ENCODE peak calls at places on chromosomes 13 and 19, in five cellular contexts. One of them, this sample, is unnamed.
A peak's percentile ranks its signal among the peaks of the same experiment; 100 is the strongest.

GRCh38 chr19:40596608-40597328 is 4.4 kb upstream of the LTBP4 start:
- DNase-seq in tibial nerve: no peak
- DNase-seq in NCI-H1092: no peak
- DNase-seq in WTC11: peak; percentile 78
- DNase-seq in dermis microvascular lymphatic vessel endothelial cell: peak; percentile 75
- DNase-seq in this sample: no peak

GRCh38 chr13:40780822-40781401 is 8.5 kb upstream of the SLC25A15 start:
- DNase-seq in NCI-H1092: no peak
- DNase-seq in WTC11: no peak
- DNase-seq in tibial nerve: no peak
- DNase-seq in dermis microvascular lymphatic vessel endothelial cell: no peak
- DNase-seq in this sample: peak; percentile 65

GRCh38 chr13:26813626-26814348 is 53.2 kb upstream of the GPR12 start:
- DNase-seq in dermis microvascular lymphatic vessel endothelial cell: no peak
- DNase-seq in WTC11: no peak
- DNase-seq in tibial nerve: no peak
- DNase-seq in NCI-H1092: no peak
- DNase-seq in this sample: no peak

GRCh38 chr13:97274782-97275252 is 52.7 kb downstream of the MBNL2 start:
- DNase-seq in NCI-H1092: no peak
- DNase-seq in dermis microvascular lymphatic vessel endothelial cell: peak; percentile 47
- DNase-seq in tibial nerve: no peak
- DNase-seq in WTC11: no peak
- DNase-seq in this sample: no peak

GRCh38 chr19:13195678-13196077 is 45.5 kb downstream of the IER2 start:
- DNase-seq in tibial nerve: no peak
- DNase-seq in NCI-H1092: no peak
- DNase-seq in WTC11: peak; percentile 87
- DNase-seq in dermis microvascular lymphatic vessel endothelial cell: no peak
- DNase-seq in this sample: no peak

GRCh38 chr13:76350399-76350798 is 535.8 kb downstream of the KCTD12 start:
- DNase-seq in dermis microvascular lymphatic vessel endothelial cell: no peak
- DNase-seq in tibial nerve: no peak
- DNase-seq in WTC11: no peak
- DNase-seq in NCI-H1092: no peak
- DNase-seq in this sample: no peak

GRCh38 chr13:90121784-90122183 is 1225.7 kb upstream of the MIR17HG start:
- DNase-seq in WTC11: no peak
- DNase-seq in dermis microvascular lymphatic vessel endothelial cell: no peak
- DNase-seq in tibial nerve: no peak
- DNase-seq in NCI-H1092: no peak
- DNase-seq in this sample: no peak

GRCh38 chr13:109196896-109197295 is 567.5 kb downstream of the MYO16 start:
- DNase-seq in dermis microvascular lymphatic vessel endothelial cell: no peak
- DNase-seq in tibial nerve: no peak
- DNase-seq in WTC11: peak; percentile 61
- DNase-seq in NCI-H1092: no peak
- DNase-seq in this sample: no peak

GRCh38 chr19:35346193-35347052 is 1.3 kb upstream of the FFAR1 start:
- DNase-seq in tibial nerve: peak; percentile 30
- DNase-seq in NCI-H1092: no peak
- DNase-seq in dermis microvascular lymphatic vessel endothelial cell: no peak
- DNase-seq in WTC11: no peak
- DNase-seq in this sample: peak; percentile 71

GRCh38 chr13:66933994-66934393 is 296.1 kb downstream of the PCDH9 start:
- DNase-seq in NCI-H1092: no peak
- DNase-seq in tibial nerve: no peak
- DNase-seq in dermis microvascular lymphatic vessel endothelial cell: no peak
- DNase-seq in WTC11: no peak
- DNase-seq in this sample: no peak

GRCh38 chr13:23421596-23421995 is 11.9 kb downstream of the SACS start:
- DNase-seq in dermis microvascular lymphatic vessel endothelial cell: no peak
- DNase-seq in tibial nerve: no peak
- DNase-seq in WTC11: no peak
- DNase-seq in NCI-H1092: no peak
- DNase-seq in this sample: no peak

GRCh38 chr19:47111081-47111589 is 2.4 kb downstream of the ZC3H4 start:
- DNase-seq in tibial nerve: no peak
- DNase-seq in dermis microvascular lymphatic vessel endothelial cell: no peak
- DNase-seq in WTC11: no peak
- DNase-seq in NCI-H1092: no peak
- DNase-seq in this sample: no peak

GRCh38 chr19:20968092-20968491 is 45.0 kb downstream of the ZNF85 start:
- DNase-seq in WTC11: no peak
- DNase-seq in dermis microvascular lymphatic vessel endothelial cell: no peak
- DNase-seq in tibial nerve: no peak
- DNase-seq in NCI-H1092: no peak
- DNase-seq in this sample: no peak

GRCh38 chr13:30486230-30487074 is 20.7 kb upstream of the HMGB1 start:
- DNase-seq in dermis microvascular lymphatic vessel endothelial cell: no peak
- DNase-seq in NCI-H1092: no peak
- DNase-seq in tibial nerve: no peak
- DNase-seq in WTC11: no peak
- DNase-seq in this sample: no peak

GRCh38 chr19:6020166-6020967 is 42.4 kb upstream of the RANBP3 start:
- DNase-seq in NCI-H1092: peak; percentile 71
- DNase-seq in dermis microvascular lymphatic vessel endothelial cell: no peak
- DNase-seq in WTC11: no peak
- DNase-seq in tibial nerve: no peak
- DNase-seq in this sample: no peak

GRCh38 chr19:33248104-33248503 is 22.5 kb upstream of the SLC7A10 start:
- DNase-seq in WTC11: no peak
- DNase-seq in tibial nerve: no peak
- DNase-seq in dermis microvascular lymphatic vessel endothelial cell: no peak
- DNase-seq in NCI-H1092: no peak
- DNase-seq in this sample: no peak

GRCh38 chr13:19618925-19619324 is 14.5 kb upstream of the MPHOSPH8 start:
- DNase-seq in dermis microvascular lymphatic vessel endothelial cell: peak; percentile 45
- DNase-seq in WTC11: peak; percentile 15
- DNase-seq in NCI-H1092: no peak
- DNase-seq in tibial nerve: no peak
- DNase-seq in this sample: no peak

GRCh38 chr19:14979136-14979497 is 547 bp downstream of the SLC1A6 start:
- DNase-seq in WTC11: peak; percentile 45
- DNase-seq in tibial nerve: no peak
- DNase-seq in dermis microvascular lymphatic vessel endothelial cell: no peak
- DNase-seq in NCI-H1092: no peak
- DNase-seq in this sample: no peak